ENCODE peak calls at places on chromosomes 5 and 9, in five cellular contexts. C, Z, D, P and J are unnamed samples.

GRCh38 chr5:132771559-132771998 is 5.5 kb downstream of the SEPTIN8 start:
- DNase-seq in Z (peak; percentile 74), P (no peak), C (no peak), D (no peak), J (peak; percentile 47)

GRCh38 chr5:141413540-141414069 is 818 bp downstream of the PCDHGA10 start:
- DNase-seq in D (no peak), Z (no peak), P (no peak), C (peak; percentile 7), J (no peak)

GRCh38 chr9:100474082-100474949 is 1.4 kb downstream of the TMEFF1 start:
- DNase-seq in P (no peak), Z (no peak), D (no peak), C (no peak), J (no peak)

GRCh38 chr5:174282391-174282790 is 236.9 kb downstream of the NSG2 start:
- DNase-seq in C (no peak), Z (no peak), P (no peak), D (no peak), J (no peak)

GRCh38 chr5:177317959-177318377 is 6.3 kb upstream of the MXD3 start:
- DNase-seq in Z (peak; percentile 51), P (peak; percentile 75), D (peak; percentile 95), C (peak; percentile 63), J (peak; percentile 70)

GRCh38 chr9:83027153-83027867 is 35.6 kb downstream of the RASEF start:
- DNase-seq in P (no peak), C (peak; percentile 22), Z (peak; percentile 96), D (peak; percentile 85), J (no peak)

GRCh38 chr5:135422419-135422818 is 23.4 kb upstream of the MACROH2A1 start:
- DNase-seq in P (no peak), D (no peak), Z (no peak), C (no peak), J (no peak)

GRCh38 chr5:11608530-11608929 is 295.7 kb downstream of the CTNND2 start:
- DNase-seq in D (no peak), Z (no peak), C (no peak), P (no peak), J (no peak)

GRCh38 chr9:112166176-112167140 is 8.6 kb downstream of the SUSD1 start:
- DNase-seq in C (no peak), D (peak; percentile 85), P (peak; percentile 63), Z (peak; percentile 54), J (peak; percentile 51)

GRCh38 chr9:69900406-69900805 is 79.8 kb downstream of the CFAP95 start:
- DNase-seq in C (no peak), P (no peak), D (peak; percentile 36), Z (peak; percentile 68), J (no peak)

GRCh38 chr9:113519401-113520108 is 56.0 kb downstream of the RGS3 start:
- DNase-seq in Z (peak; percentile 63), C (no peak), D (peak; percentile 35), P (no peak), J (no peak)

GRCh38 chr9:84953797-84954695 is 284.5 kb downstream of the NTRK2 start:
- DNase-seq in C (peak; percentile 48), P (peak; percentile 91), Z (peak; percentile 20), D (peak; percentile 25), J (peak; percentile 80)

GRCh38 chr9:87099383-87099782 is 152.1 kb upstream of the GAS1 start:
- DNase-seq in C (no peak), Z (no peak), P (no peak), D (no peak), J (no peak)

GRCh38 chr9:129254566-129255287 is 76.7 kb upstream of the IER5L start:
- DNase-seq in D (no peak), C (no peak), P (no peak), Z (no peak), J (no peak)

GRCh38 chr5:179558912-179559279 is 8.5 kb downstream of the RUFY1 start:
- DNase-seq in C (no peak), P (no peak), Z (peak; percentile 15), D (peak; percentile 13), J (no peak)

GRCh38 chr9:89109666-89110065 is 69.0 kb downstream of the SHC3 start:
- DNase-seq in Z (peak; percentile 8), D (no peak), C (no peak), P (no peak), J (no peak)

GRCh38 chr9:35490910-35491465 is 1.1 kb downstream of the RUSC2 start:
- DNase-seq in C (no peak), Z (peak; percentile 57), P (no peak), D (no peak), J (no peak)

GRCh38 chr9:136567651-136568287 is 21.9 kb upstream of the NOTCH1 start:
- DNase-seq in D (peak; percentile 72), C (peak; percentile 57), P (peak; percentile 71), Z (peak; percentile 78), J (peak; percentile 91)

GRCh38 chr9:19050637-19051591 is 1.7 kb downstream of the RRAGA start:
- DNase-seq in P (no peak), Z (no peak), D (peak; percentile 14), C (no peak), J (no peak)

GRCh38 chr5:88808153-88808552 is 74.8 kb downstream of the MEF2C start:
- DNase-seq in P (no peak), D (no peak), C (no peak), Z (no peak), J (no peak)

GRCh38 chr9:17075758-17076485 is 58.9 kb upstream of the CNTLN start:
- DNase-seq in Z (no peak), D (no peak), C (no peak), P (no peak), J (no peak)

GRCh38 chr9:89886281-89886700 is 281.5 kb downstream of the GADD45G start:
- DNase-seq in D (no peak), P (no peak), C (no peak), Z (peak; percentile 79), J (no peak)

GRCh38 chr5:98513378-98513777 is 260.1 kb upstream of the RGMB start:
- DNase-seq in C (no peak), Z (no peak), P (no peak), D (no peak), J (no peak)

GRCh38 chr5:73728493-73729273 is 102.7 kb downstream of the ARHGEF28 start:
- DNase-seq in P (no peak), D (no peak), Z (no peak), C (no peak), J (no peak)

GRCh38 chr5:68656936-68657857 is 436.6 kb upstream of the SLC30A5 start:
- DNase-seq in Z (peak; percentile 6), P (no peak), C (no peak), D (peak; percentile 22), J (no peak)

GRCh38 chr5:90873033-90873517 is 314.5 kb downstream of the ADGRV1 start:
- DNase-seq in C (no peak), D (no peak), Z (no peak), P (no peak), J (no peak)

GRCh38 chr9:116897181-116897580 is 210.1 kb downstream of the TRIM32 start:
- DNase-seq in P (no peak), Z (no peak), D (no peak), C (no peak), J (no peak)

GRCh38 chr5:7043797-7044196 is 330.6 kb downstream of the TENT4A start:
- DNase-seq in Z (no peak), P (no peak), C (no peak), D (no peak), J (no peak)

GRCh38 chr5:64944868-64945267 is 176.1 kb downstream of the CWC27 start:
- DNase-seq in D (no peak), P (no peak), C (no peak), Z (no peak), J (no peak)

DNA sequence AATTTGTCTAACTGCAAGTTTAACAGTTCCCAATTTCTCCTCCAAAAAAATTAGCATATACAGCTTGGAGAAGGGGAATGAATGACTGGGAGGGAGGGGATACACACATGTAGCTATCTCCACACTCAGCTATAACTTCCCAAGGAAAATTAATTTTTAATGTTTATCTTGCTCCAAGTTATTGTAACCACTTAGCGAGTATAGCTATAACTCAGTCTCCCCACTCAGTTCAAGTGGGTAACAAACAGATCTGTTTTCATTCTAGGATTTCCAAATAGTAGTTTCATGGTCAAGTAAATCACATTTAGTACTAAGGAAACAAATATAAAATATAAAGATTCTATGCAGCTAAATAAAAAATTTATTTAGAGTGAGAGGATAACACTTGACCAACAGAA is 10.0 kb upstream of the NFIB start:
- DNase-seq in D (no peak), C (no peak), P (no peak), Z (no peak), J (no peak)
- H3K4me1 ChIP-seq in D (peaks cover 51% of the 10 kb centered on the region), C (no peaks in the 10 kb centered on the region), P (peaks cover 11% of the 10 kb centered on the region), Z (peaks cover 20% of the 10 kb centered on the region), J (no peaks in the 10 kb centered on the region)

GRCh38 chr9:93066978-93067603 is 8.6 kb downstream of the SUSD3 start:
- DNase-seq in P (no peak), D (no peak), C (no peak), Z (no peak), J (no peak)

GRCh38 chr9:93065321-93065720 is 6.8 kb downstream of the SUSD3 start:
- DNase-seq in D (no peak), P (no peak), C (no peak), Z (no peak), J (no peak)

GRCh38 chr9:93072383-93072795 is 13.9 kb downstream of the SUSD3 start:
- DNase-seq in C (no peak), P (no peak), Z (peak; percentile 58), D (no peak), J (no peak)

GRCh38 chr9:93071464-93071863 is 13.0 kb downstream of the SUSD3 start:
- DNase-seq in D (peak; percentile 24), C (peak; percentile 48), Z (peak; percentile 10), P (no peak), J (no peak)

DNA sequence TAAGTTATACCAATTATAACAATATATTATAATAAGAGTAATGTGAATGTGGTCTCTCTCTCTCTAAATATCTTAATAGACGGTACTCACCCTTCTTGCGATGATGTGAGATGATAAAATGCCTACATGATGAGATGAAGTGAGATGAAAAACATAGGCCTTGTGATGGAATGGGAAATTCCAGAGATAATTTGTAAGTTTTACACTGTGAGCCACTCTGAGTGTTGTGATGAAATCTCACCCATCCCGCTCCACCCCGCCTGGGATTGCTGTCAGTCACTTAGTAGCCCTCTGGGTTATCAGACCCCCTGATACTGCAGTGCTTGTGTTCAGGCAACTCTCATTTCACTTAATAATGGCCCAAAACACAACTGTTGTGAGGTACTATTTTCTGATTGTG is 10.5 kb downstream of the SUSD3 start:
- DNase-seq in P (no peak), C (no peak), D (no peak), Z (no peak), J (no peak)
- H3K4me1 ChIP-seq in P (peaks cover 3% of the 10 kb centered on the region), C (no peaks in the 10 kb centered on the region), D (no peaks in the 10 kb centered on the region), Z (peaks cover 7% of the 10 kb centered on the region), J (peaks cover 2% of the 10 kb centered on the region)

GRCh38 chr9:127541176-127541575 is 70.9 kb upstream of the STXBP1 start:
- DNase-seq in P (no peak), Z (no peak), D (no peak), C (no peak), J (no peak)
- H3K4me1 ChIP-seq in P (peaks cover 95% of the 10 kb centered on the region), Z (peaks cover 87% of the 10 kb centered on the region), D (peaks cover 65% of the 10 kb centered on the region), C (peaks cover 8% of the 10 kb centered on the region), J (peaks cover 26% of the 10 kb centered on the region)

GRCh38 chr9:97638666-97639065 is 5.0 kb downstream of the NCBP1 start:
- DNase-seq in C (no peak), D (peak; percentile 11), Z (no peak), P (no peak), J (no peak)
- H3K4me1 ChIP-seq in C (peaks cover 6% of the 10 kb centered on the region), D (peaks cover 12% of the 10 kb centered on the region), Z (peaks cover 8% of the 10 kb centered on the region), P (peaks cover 29% of the 10 kb centered on the region), J (peaks cover 3% of the 10 kb centered on the region)

GRCh38 chr5:142777108-142777507 is 6.9 kb downstream of the ARHGAP26 start:
- DNase-seq in C (no peak), Z (no peak), D (no peak), P (no peak), J (no peak)
- H3K4me1 ChIP-seq in C (peaks cover 19% of the 10 kb centered on the region), Z (no peaks in the 10 kb centered on the region), D (peaks cover 15% of the 10 kb centered on the region), P (peaks cover 17% of the 10 kb centered on the region), J (peaks cover 16% of the 10 kb centered on the region)